ENCODE peak calls at places on chromosomes 7 and 10, in five cellular contexts. O is EH; E is activated naive CD4-positive, alpha-beta T cell treated with anti-CD3 and anti-CD28 coated beads, Interleukin-2, amount 50 U/mL, for 16 hours; W is lower lobe of right lung; J is activated T-helper 9 cell treated with anti-CD3 and anti-CD28 coated beads, Interleukin-2, amount 50 U/mL, for 16 hours. X is an unnamed sample.

GRCh38 chr7:1572111-1572510 is 2.3 kb upstream of the PSMG3 start:
- DNase-seq in O (no peak), E (no peak), W (no peak), J (no peak), X (no peak)

GRCh38 chr7:137020351-137020750 is 151.9 kb downstream of the CHRM2 start:
- DNase-seq in O (no peak), E (no peak), W (no peak), J (no peak), X (no peak)

GRCh38 chr7:1378610-1379180 is 80.6 kb downstream of the MICALL2 start:
- DNase-seq in O (no peak), E (no peak), W (no peak), J (no peak), X (no peak)

GRCh38 chr10:71072820-71073205 is 139.6 kb upstream of the UNC5B start:
- DNase-seq in O (no peak), E (no peak), W (no peak), J (no peak), X (no peak)

GRCh38 chr7:128121731-128122576 is 90.7 kb upstream of the LRRC4 start:
- DNase-seq in O (no peak), E (no peak), W (peak; percentile 59), J (no peak), X (no peak)

GRCh38 chr10:101492205-101492604 is 95.9 kb downstream of the POLL start:
- DNase-seq in O (no peak), E (no peak), W (no peak), J (no peak), X (no peak)

GRCh38 chr7:111564078-111564477 is 1.8 kb upstream of the IMMP2L start:
- DNase-seq in O (no peak), E (no peak), W (no peak), J (no peak), X (no peak)

GRCh38 chr7:127997226-127997922 is 33.9 kb downstream of the LRRC4 start:
- DNase-seq in O (peak; percentile 68), E (no peak), W (no peak), J (no peak), X (peak; percentile 28)

GRCh38 chr10:95793401-95794045 is 37.6 kb downstream of the ENTPD1 start:
- DNase-seq in O (no peak), E (no peak), W (peak; percentile 60), J (no peak), X (no peak)

GRCh38 chr7:98352621-98353020 is 48.3 kb downstream of the BAIAP2L1 start:
- DNase-seq in O (peak; percentile 77), E (no peak), W (no peak), J (no peak), X (peak; percentile 26)

GRCh38 chr10:12772797-12773587 is 228.5 kb downstream of the CCDC3 start:
- DNase-seq in O (no peak), E (no peak), W (no peak), J (no peak), X (no peak)

GRCh38 chr7:151537818-151538561 is 18.3 kb upstream of the RHEB start:
- DNase-seq in O (no peak), E (no peak), W (no peak), J (no peak), X (peak; percentile 70)

GRCh38 chr10:5977471-5978370 is at the start of gene IL15RA:
- DNase-seq in O (peak; percentile 83), E (peak; percentile 91), W (peak; percentile 88), J (peak; percentile 85), X (peak; percentile 85)

GRCh38 chr10:13376297-13376696 is 28.2 kb upstream of the SEPHS1 start:
- DNase-seq in O (no peak), E (no peak), W (no peak), J (no peak), X (no peak)

GRCh38 chr7:153457796-153458195 is 594.4 kb upstream of the DPP6 start:
- DNase-seq in O (no peak), E (no peak), W (no peak), J (no peak), X (no peak)

GRCh38 chr10:61164458-61165160 is 220.6 kb upstream of the RHOBTB1 start:
- DNase-seq in O (peak; percentile 22), E (no peak), W (peak; percentile 41), J (no peak), X (no peak)

GRCh38 chr10:102960158-102960557 is 42.1 kb downstream of the CNNM2 start:
- DNase-seq in O (no peak), E (no peak), W (no peak), J (no peak), X (no peak)

GRCh38 chr10:8489823-8490222 is 435.3 kb downstream of the GATA3 start:
- DNase-seq in O (no peak), E (no peak), W (no peak), J (no peak), X (no peak)

GRCh38 chr7:51289608-51290370 is 26.8 kb downstream of the COBL start:
- DNase-seq in O (no peak), E (no peak), W (no peak), J (no peak), X (no peak)

GRCh38 chr7:45888185-45888992 is at the start of gene IGFBP1:
- DNase-seq in O (peak; percentile 50), E (no peak), W (no peak), J (no peak), X (peak; percentile 60)

GRCh38 chr7:101232141-101232821 is 5.3 kb downstream of the CLDN15 start:
- DNase-seq in O (peak; percentile 21), E (no peak), W (peak; percentile 71), J (no peak), X (peak; percentile 24)

GRCh38 chr10:20874261-20874660 is 22.9 kb downstream of the NEBL start:
- DNase-seq in O (no peak), E (no peak), W (no peak), J (no peak), X (no peak)

X was measured in astrocyte of the hippocampus.